ENCODE peak calls at places on chromosomes 7 and 10, in nine cellular contexts. One of them, this sample, is unnamed.
A peak's percentile ranks its signal among the peaks of the same experiment; 100 is the strongest.

GRCh38 chr10:28248092-28248491 is 54.8 kb downstream of the MPP7 start:
- DNase-seq in heart right ventricle: no peak
- DNase-seq in pancreas: peak; percentile 19
- DNase-seq in Caco-2: no peak
- DNase-seq in aorta: no peak
- DNase-seq in breast epithelium: no peak
- DNase-seq in adipocyte: peak; percentile 52
- DNase-seq in thoracic aorta: no peak
- DNase-seq in neural progenitor cell: no peak
- DNase-seq in this sample: no peak

GRCh38 chr7:139713835-139714162 is 64.0 kb downstream of the HIPK2 start:
- DNase-seq in heart right ventricle: no peak
- DNase-seq in pancreas: no peak
- DNase-seq in Caco-2: no peak
- DNase-seq in aorta: no peak
- DNase-seq in breast epithelium: no peak
- DNase-seq in adipocyte: no peak
- DNase-seq in thoracic aorta: no peak
- DNase-seq in neural progenitor cell: no peak
- DNase-seq in this sample: no peak

GRCh38 chr10:6062101-6062771 is at the start of gene IL2RA:
- DNase-seq in heart right ventricle: no peak
- DNase-seq in pancreas: no peak
- DNase-seq in Caco-2: no peak
- DNase-seq in aorta: no peak
- DNase-seq in breast epithelium: no peak
- DNase-seq in adipocyte: no peak
- DNase-seq in thoracic aorta: no peak
- DNase-seq in neural progenitor cell: no peak
- DNase-seq in this sample: peak; percentile 56

GRCh38 chr7:37508063-37508462 is 59.4 kb upstream of the ELMO1 start:
- DNase-seq in heart right ventricle: no peak
- DNase-seq in pancreas: no peak
- DNase-seq in Caco-2: no peak
- DNase-seq in aorta: no peak
- DNase-seq in breast epithelium: no peak
- DNase-seq in adipocyte: no peak
- DNase-seq in thoracic aorta: no peak
- DNase-seq in neural progenitor cell: no peak
- DNase-seq in this sample: no peak

GRCh38 chr7:24882989-24883631 is 96.9 kb downstream of the OSBPL3 start:
- DNase-seq in heart right ventricle: peak; percentile 61
- DNase-seq in pancreas: no peak
- DNase-seq in Caco-2: no peak
- DNase-seq in aorta: peak; percentile 82
- DNase-seq in breast epithelium: no peak
- DNase-seq in adipocyte: peak; percentile 60
- DNase-seq in thoracic aorta: no peak
- DNase-seq in neural progenitor cell: no peak
- DNase-seq in this sample: peak; percentile 74

GRCh38 chr7:78284945-78285344 is 486.4 kb downstream of the PHTF2 start:
- DNase-seq in heart right ventricle: no peak
- DNase-seq in pancreas: no peak
- DNase-seq in Caco-2: no peak
- DNase-seq in aorta: no peak
- DNase-seq in breast epithelium: no peak
- DNase-seq in adipocyte: no peak
- DNase-seq in thoracic aorta: no peak
- DNase-seq in neural progenitor cell: no peak
- DNase-seq in this sample: no peak

GRCh38 chr10:55627526-55628170 is 733.4 kb downstream of the ZWINT start:
- DNase-seq in heart right ventricle: no peak
- DNase-seq in pancreas: no peak
- DNase-seq in Caco-2: no peak
- DNase-seq in aorta: no peak
- DNase-seq in breast epithelium: no peak
- DNase-seq in adipocyte: no peak
- DNase-seq in thoracic aorta: no peak
- DNase-seq in neural progenitor cell: peak; percentile 66
- DNase-seq in this sample: no peak

GRCh38 chr7:141478845-141479244 is 72.4 kb upstream of the AGK start:
- DNase-seq in heart right ventricle: no peak
- DNase-seq in pancreas: no peak
- DNase-seq in Caco-2: no peak
- DNase-seq in aorta: no peak
- DNase-seq in breast epithelium: no peak
- DNase-seq in adipocyte: no peak
- DNase-seq in thoracic aorta: no peak
- DNase-seq in neural progenitor cell: no peak
- DNase-seq in this sample: no peak

GRCh38 chr7:7103343-7104313 is 78.7 kb upstream of the C1GALT1 start:
- DNase-seq in heart right ventricle: no peak
- DNase-seq in pancreas: no peak
- DNase-seq in Caco-2: no peak
- DNase-seq in aorta: no peak
- DNase-seq in breast epithelium: no peak
- DNase-seq in adipocyte: peak; percentile 90
- DNase-seq in thoracic aorta: no peak
- DNase-seq in neural progenitor cell: peak; percentile 55
- DNase-seq in this sample: peak; percentile 65

GRCh38 chr10:79381804-79382221 is 34.5 kb downstream of the PPIF start:
- DNase-seq in heart right ventricle: peak; percentile 62
- DNase-seq in pancreas: peak; percentile 23
- DNase-seq in Caco-2: no peak
- DNase-seq in aorta: peak; percentile 93
- DNase-seq in breast epithelium: no peak
- DNase-seq in adipocyte: peak; percentile 67
- DNase-seq in thoracic aorta: peak; percentile 71
- DNase-seq in neural progenitor cell: no peak
- DNase-seq in this sample: no peak

GRCh38 chr7:945556-946255 is 8.8 kb downstream of the ADAP1 start:
- DNase-seq in heart right ventricle: peak; percentile 8
- DNase-seq in pancreas: peak; percentile 90
- DNase-seq in Caco-2: peak; percentile 99
- DNase-seq in aorta: peak; percentile 68
- DNase-seq in breast epithelium: peak; percentile 88
- DNase-seq in adipocyte: no peak
- DNase-seq in thoracic aorta: no peak
- DNase-seq in neural progenitor cell: no peak
- DNase-seq in this sample: no peak

GRCh38 chr7:146960747-146961416 is 844.3 kb downstream of the CNTNAP2 start:
- DNase-seq in heart right ventricle: no peak
- DNase-seq in pancreas: no peak
- DNase-seq in Caco-2: no peak
- DNase-seq in aorta: no peak
- DNase-seq in breast epithelium: no peak
- DNase-seq in adipocyte: no peak
- DNase-seq in thoracic aorta: no peak
- DNase-seq in neural progenitor cell: peak; percentile 43
- DNase-seq in this sample: no peak

GRCh38 chr10:113680172-113681111 is 730 bp downstream of the CASP7 start:
- DNase-seq in heart right ventricle: peak; percentile 41
- DNase-seq in pancreas: peak; percentile 45
- DNase-seq in Caco-2: peak; percentile 46
- DNase-seq in aorta: peak; percentile 79
- DNase-seq in breast epithelium: no peak
- DNase-seq in adipocyte: peak; percentile 75
- DNase-seq in thoracic aorta: peak; percentile 10
- DNase-seq in neural progenitor cell: no peak
- DNase-seq in this sample: peak; percentile 48

GRCh38 chr10:116748041-116748440 is 5.7 kb upstream of the HSPA12A start:
- DNase-seq in heart right ventricle: no peak
- DNase-seq in pancreas: no peak
- DNase-seq in Caco-2: no peak
- DNase-seq in aorta: no peak
- DNase-seq in breast epithelium: no peak
- DNase-seq in adipocyte: peak; percentile 9
- DNase-seq in thoracic aorta: no peak
- DNase-seq in neural progenitor cell: no peak
- DNase-seq in this sample: no peak

GRCh38 chr7:74454059-74454947 is 597 bp downstream of the GTF2IRD1 start:
- DNase-seq in heart right ventricle: peak; percentile 39
- DNase-seq in pancreas: peak; percentile 37
- DNase-seq in Caco-2: no peak
- DNase-seq in aorta: no peak
- DNase-seq in breast epithelium: no peak
- DNase-seq in adipocyte: peak; percentile 46
- DNase-seq in thoracic aorta: no peak
- DNase-seq in neural progenitor cell: peak; percentile 63
- DNase-seq in this sample: no peak

DNA sequence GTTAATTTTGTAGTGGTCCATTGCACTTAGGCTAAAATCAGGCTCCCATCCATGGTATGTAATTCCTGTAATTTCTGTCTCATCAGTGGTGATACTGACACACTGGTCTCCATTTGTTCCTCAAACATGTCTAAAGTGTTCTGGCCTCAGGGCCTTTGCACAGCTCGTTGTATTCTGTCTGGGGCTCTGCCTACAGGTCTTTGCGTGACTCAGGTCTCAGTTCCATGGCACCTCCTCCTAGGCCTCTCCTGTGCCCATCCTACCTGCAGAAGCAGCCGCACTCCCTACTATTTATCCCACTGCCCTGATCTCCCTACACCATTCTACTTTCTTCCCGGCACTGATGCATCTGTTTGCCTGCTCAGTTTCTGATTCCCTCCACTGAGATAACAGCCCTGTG is 173.8 kb downstream of the ITGA8 start:
- DNase-seq in heart right ventricle: no peak
- DNase-seq in pancreas: no peak
- DNase-seq in Caco-2: no peak
- DNase-seq in aorta: no peak
- DNase-seq in breast epithelium: no peak
- DNase-seq in adipocyte: no peak
- DNase-seq in thoracic aorta: no peak
- DNase-seq in neural progenitor cell: no peak
- DNase-seq in this sample: no peak
- H3K4me3 ChIP-seq in heart right ventricle: no peak overlapping the region
- H3K4me3 ChIP-seq in pancreas: no peak overlapping the region
- H3K4me3 ChIP-seq in Caco-2: no peak overlapping the region
- H3K4me3 ChIP-seq in aorta: no peak overlapping the region
- H3K4me3 ChIP-seq in breast epithelium: no peak overlapping the region
- H3K4me3 ChIP-seq in adipocyte: no peak overlapping the region
- H3K4me3 ChIP-seq in thoracic aorta: no peak overlapping the region
- H3K4me3 ChIP-seq in neural progenitor cell: no peak overlapping the region
- H3K4me3 ChIP-seq in this sample: no peak overlapping the region

DNA sequence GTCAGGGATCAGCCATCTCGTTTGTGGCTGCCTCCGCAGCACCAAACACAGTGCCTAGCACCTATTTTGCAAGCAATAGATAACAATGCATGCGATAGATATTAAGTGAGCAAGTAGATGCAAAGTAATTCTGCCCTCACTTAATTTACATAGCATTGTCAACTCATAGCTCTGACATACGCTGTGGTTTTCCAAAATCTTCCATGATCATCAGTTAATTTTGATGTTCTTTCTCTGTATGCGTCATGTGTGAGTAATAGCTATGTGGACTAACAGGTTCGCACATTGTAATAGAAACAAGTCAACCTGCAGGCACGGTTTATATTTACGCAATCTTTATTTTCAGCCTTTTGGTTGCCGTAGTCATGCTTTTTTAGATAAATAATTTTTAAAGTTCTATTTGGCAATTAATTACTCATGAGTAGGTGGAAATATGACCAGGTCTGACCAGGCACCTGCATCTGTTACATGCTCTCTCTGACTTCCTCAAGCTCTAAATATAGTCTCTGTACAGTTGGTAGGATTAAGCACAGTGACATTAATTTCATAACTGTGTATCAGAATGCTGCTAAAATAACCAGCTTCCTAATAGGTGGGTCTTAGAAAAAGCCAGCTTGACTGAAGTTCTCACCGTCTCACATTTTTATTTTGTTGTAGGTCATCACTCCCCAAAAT is 13.3 kb downstream of the MAP3K8 start:
- DNase-seq in heart right ventricle: no peak
- DNase-seq in pancreas: no peak
- DNase-seq in Caco-2: no peak
- DNase-seq in aorta: no peak
- DNase-seq in breast epithelium: no peak
- DNase-seq in adipocyte: no peak
- DNase-seq in thoracic aorta: no peak
- DNase-seq in neural progenitor cell: no peak
- DNase-seq in this sample: peak; percentile 56
- H3K36me3 ChIP-seq in heart right ventricle: no peaks in the 10 kb centered on the region
- H3K36me3 ChIP-seq in pancreas: peaks cover 28% of the 10 kb centered on the region
- H3K36me3 ChIP-seq in Caco-2: no peaks in the 10 kb centered on the region
- H3K36me3 ChIP-seq in aorta: peaks cover 6% of the 10 kb centered on the region
- H3K36me3 ChIP-seq in breast epithelium: no peaks in the 10 kb centered on the region
- H3K36me3 ChIP-seq in adipocyte: peaks cover 70% of the 10 kb centered on the region
- H3K36me3 ChIP-seq in thoracic aorta: peaks cover 42% of the 10 kb centered on the region
- H3K36me3 ChIP-seq in neural progenitor cell: no peaks in the 10 kb centered on the region
- H3K36me3 ChIP-seq in this sample: peaks cover 48% of the 10 kb centered on the region

DNA sequence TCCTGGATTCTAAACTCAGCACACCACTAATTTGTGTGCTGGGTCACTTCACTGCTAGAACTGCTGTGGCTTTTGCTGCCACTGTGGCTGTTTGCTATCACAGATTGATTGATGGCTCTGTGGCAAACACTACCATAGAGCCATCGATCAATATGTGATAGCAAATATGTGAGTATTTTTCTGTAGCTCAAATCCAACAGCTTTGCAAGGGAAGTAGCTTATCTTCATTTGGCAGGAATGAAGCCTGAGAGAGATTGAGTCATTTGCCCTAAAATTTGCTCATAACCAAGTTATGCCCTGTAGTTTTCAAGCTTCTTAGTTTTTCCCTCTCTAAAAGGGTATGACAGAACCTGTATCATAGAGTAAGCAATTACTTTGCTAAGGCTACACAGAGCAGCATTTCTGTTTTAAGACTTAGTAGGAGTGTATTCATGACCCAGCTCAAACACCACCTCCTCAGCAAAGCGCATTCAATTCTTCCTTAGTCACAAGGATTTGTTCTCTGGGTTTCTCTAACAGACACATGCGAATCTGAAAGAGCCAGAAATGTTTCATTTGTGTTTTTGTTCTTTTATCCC is 43.1 kb downstream of the MINPP1 start:
- DNase-seq in heart right ventricle: no peak
- DNase-seq in pancreas: no peak
- DNase-seq in Caco-2: no peak
- DNase-seq in aorta: no peak
- DNase-seq in breast epithelium: no peak
- DNase-seq in adipocyte: peak; percentile 67
- DNase-seq in thoracic aorta: no peak
- DNase-seq in neural progenitor cell: no peak
- DNase-seq in this sample: no peak
- H3K4me3 ChIP-seq in heart right ventricle: no peak overlapping the region
- H3K4me3 ChIP-seq in pancreas: no peak overlapping the region
- H3K4me3 ChIP-seq in Caco-2: no peak overlapping the region
- H3K4me3 ChIP-seq in aorta: no peak overlapping the region
- H3K4me3 ChIP-seq in breast epithelium: no peak overlapping the region
- H3K4me3 ChIP-seq in adipocyte: peak overlapping the region; percentile 61
- H3K4me3 ChIP-seq in thoracic aorta: peak overlapping the region; percentile 38
- H3K4me3 ChIP-seq in neural progenitor cell: no peak overlapping the region
- H3K4me3 ChIP-seq in this sample: no peak overlapping the region

DNA sequence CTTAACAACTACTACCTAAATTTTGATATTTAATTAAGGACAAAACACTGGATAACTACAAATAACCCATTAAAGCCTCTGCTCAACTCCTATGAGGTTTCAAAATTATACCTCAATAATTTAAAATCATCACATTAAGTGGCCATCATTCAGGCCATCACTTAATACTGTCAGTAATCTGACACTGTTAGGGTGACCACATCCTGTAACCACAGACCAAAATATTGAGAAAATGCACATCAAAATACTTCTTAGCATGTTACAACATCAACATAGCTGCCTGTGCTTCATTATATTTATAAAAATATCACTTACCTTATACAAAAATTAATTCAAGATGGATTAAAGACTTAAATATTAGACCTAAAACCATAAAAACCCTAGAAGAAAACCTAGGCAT is 23.3 kb downstream of the SEM1 start:
- DNase-seq in heart right ventricle: no peak
- DNase-seq in pancreas: no peak
- DNase-seq in Caco-2: no peak
- DNase-seq in aorta: no peak
- DNase-seq in breast epithelium: no peak
- DNase-seq in adipocyte: peak; percentile 16
- DNase-seq in thoracic aorta: no peak
- DNase-seq in neural progenitor cell: no peak
- DNase-seq in this sample: no peak
- H3K36me3 ChIP-seq in heart right ventricle: no peaks in the 10 kb centered on the region
- H3K36me3 ChIP-seq in pancreas: peaks cover 15% of the 10 kb centered on the region
- H3K36me3 ChIP-seq in Caco-2: no peaks in the 10 kb centered on the region
- H3K36me3 ChIP-seq in aorta: no peaks in the 10 kb centered on the region
- H3K36me3 ChIP-seq in breast epithelium: no peaks in the 10 kb centered on the region
- H3K36me3 ChIP-seq in adipocyte: peaks cover 29% of the 10 kb centered on the region
- H3K36me3 ChIP-seq in thoracic aorta: peaks cover 3% of the 10 kb centered on the region
- H3K36me3 ChIP-seq in neural progenitor cell: peaks cover 6% of the 10 kb centered on the region
- H3K36me3 ChIP-seq in this sample: peaks cover 58% of the 10 kb centered on the region

This sample was measured in OCI-LY7.